ENCODE peak calls at places on chromosomes 4 and X, in four cellular contexts. H is esophagus muscularis mucosa, M is ovary, E is upper lobe of left lung. K is an unnamed sample. For H3K4me1, the result is how much of the 10 kb centered on the place peaks cover.

GRCh38 chr4:185899833-185900232 is 87.8 kb upstream of the SORBS2 start:
- DNase-seq in H (no peak), M (no peak), E (no peak), K (no peak)

GRCh38 chr4:78720151-78720726 is 55.9 kb upstream of the BMP2K start:
- DNase-seq in H (no peak), E (no peak), M (no peak), K (no peak)

GRCh38 chr4:175411251-175411650 is 400.8 kb downstream of the GPM6A start:
- DNase-seq in H (no peak), E (no peak), M (no peak), K (no peak)

GRCh38 chr4:98529970-98530569 is 128.3 kb downstream of the TSPAN5 start:
- DNase-seq in E (no peak), M (no peak), H (peak), K (no peak)

GRCh38 chr4:53476232-53477037 is 99.0 kb downstream of the FIP1L1 start:
- DNase-seq in H (no peak), M (no peak), E (no peak), K (no peak)

GRCh38 chrX:2875798-2876399 is 47.2 kb downstream of the GYG2 start:
- DNase-seq in E (no peak), H (no peak), M (no peak), K (no peak)

GRCh38 chr4:169659736-169660670 is 39.6 kb downstream of the CLCN3 start:
- DNase-seq in H (no peak), M (peak), E (no peak), K (peak)

GRCh38 chrX:107135076-107135964 is 16.7 kb upstream of the RBM41 start:
- DNase-seq in E (no peak), H (no peak), M (no peak), K (no peak)

GRCh38 chrX:68647156-68647957 is at the start of gene STARD8:
- DNase-seq in H (no peak), M (peak), E (peak), K (no peak)

GRCh38 chrX:37995428-37995827 is 10.9 kb upstream of the SYTL5 start:
- DNase-seq in H (no peak), M (no peak), E (no peak), K (no peak)

GRCh38 chr4:182788197-182788596 is 129.0 kb downstream of the DCTD start:
- DNase-seq in M (no peak), H (no peak), E (no peak), K (no peak)

GRCh38 chrX:133265331-133265730 is 47.2 kb upstream of the TFDP3 start:
- DNase-seq in M (no peak), H (no peak), E (peak), K (no peak)

GRCh38 chr4:166435449-166435848 is 562.4 kb downstream of the TLL1 start:
- DNase-seq in M (no peak), H (no peak), E (no peak), K (no peak)

GRCh38 chrX:153941331-153942252 is 2.9 kb downstream of the RENBP start:
- DNase-seq in M (no peak), E (no peak), H (no peak), K (no peak)

GRCh38 chrX:23578079-23578478 is 89.2 kb upstream of the PRDX4 start:
- DNase-seq in H (no peak), E (no peak), M (no peak), K (no peak)

GRCh38 chr4:123919576-123920098 is 523.0 kb downstream of the SPRY1 start:
- DNase-seq in H (no peak), E (no peak), M (no peak), K (no peak)

GRCh38 chrX:131068945-131069719 is 11.0 kb downstream of the ARHGAP36 start:
- DNase-seq in H (no peak), E (peak), M (no peak), K (no peak)

GRCh38 chr4:146508229-146508939 is 13.4 kb downstream of the SLC10A7 start:
- DNase-seq in M (no peak), E (no peak), H (no peak), K (no peak)

GRCh38 chr4:41882622-41883347 is 52.4 kb upstream of the TMEM33 start:
- DNase-seq in E (peak), M (peak), H (no peak), K (no peak)

GRCh38 chrX:28205126-28205525 is 223.9 kb upstream of the DCAF8L1 start:
- DNase-seq in H (no peak), M (no peak), E (no peak), K (no peak)

GRCh38 chrX:3052864-3053263 is 11.6 kb downstream of the ARSF start:
- DNase-seq in E (no peak), H (no peak), M (no peak), K (no peak)

GRCh38 chr4:97367878-97368277 is 775.4 kb downstream of the STPG2 start:
- DNase-seq in H (no peak), M (no peak), E (no peak), K (no peak)

GRCh38 chr4:86818211-86818610 is 31.0 kb downstream of the SLC10A6 start:
- DNase-seq in M (no peak), H (no peak), E (no peak), K (no peak)

GRCh38 chrX:115460565-115460888 is 100.4 kb upstream of the PLS3 start:
- DNase-seq in M (no peak), H (no peak), E (no peak), K (no peak)

DNA sequence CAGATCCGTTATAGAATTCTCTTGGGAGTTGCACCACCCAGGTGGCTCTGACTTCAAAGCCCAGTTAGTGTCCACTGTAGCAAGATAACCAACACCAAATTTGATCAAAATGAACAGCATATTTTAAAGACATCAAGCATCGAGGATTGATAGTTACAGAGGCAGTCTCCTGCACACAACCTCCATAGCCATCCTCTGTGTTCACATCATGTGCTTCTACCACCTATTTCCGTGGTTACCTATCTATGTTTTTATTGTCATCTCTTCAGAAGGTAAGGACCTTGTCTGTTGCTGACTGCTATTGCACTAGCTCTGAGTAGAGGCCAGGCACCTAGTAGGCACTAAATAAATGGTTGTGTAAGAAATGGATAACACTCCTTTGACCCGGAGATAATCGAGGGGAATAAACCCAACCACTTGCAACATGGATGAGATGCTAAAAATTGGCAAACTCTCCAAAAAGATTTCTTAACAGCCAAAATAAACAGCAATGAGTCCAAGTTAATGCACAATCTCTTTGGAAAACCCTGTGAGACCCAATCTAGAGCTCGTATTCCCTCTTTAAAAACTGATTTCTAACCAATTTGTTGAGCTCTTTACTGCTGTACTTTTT is 14.7 kb upstream of the C1QTNF7 start:
- DNase-seq in M (no peak), E (no peak), H (peak), K (no peak)
- H3K4me1 ChIP-seq in M (under half), E (under half), H (half or more), K (under half)

DNA sequence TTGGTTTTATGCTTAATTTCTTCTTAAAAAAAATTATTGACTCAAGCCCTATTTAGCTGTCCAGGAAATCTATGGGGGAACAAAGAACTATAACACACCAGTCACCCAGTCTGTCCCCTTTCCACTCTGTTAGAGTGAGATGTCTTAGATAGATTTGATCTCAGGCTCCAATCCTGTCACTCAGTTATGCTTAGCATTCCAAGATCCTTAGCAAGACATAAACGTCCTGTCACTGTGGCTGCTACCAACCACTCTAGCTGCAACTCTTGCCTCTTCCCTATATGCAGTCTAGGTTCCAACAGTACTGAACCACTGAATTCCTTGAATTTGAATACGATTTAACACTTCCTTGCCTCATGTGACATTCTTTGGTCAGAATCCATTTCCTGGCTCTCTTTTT is 241.9 kb upstream of the NWD2 start:
- DNase-seq in H (no peak), E (no peak), M (no peak), K (no peak)
- TF ChIP-seq EP300 in H (no peak), E (no peak), M (no peak), K (no peak)

GRCh38 chrX:65589304-65589703 is 54.7 kb upstream of the LAS1L start:
- DNase-seq in H (no peak), M (no peak), E (no peak), K (no peak)
- H3K4me1 ChIP-seq in H (under half), M (under half), E (under half), K (under half)

DNA sequence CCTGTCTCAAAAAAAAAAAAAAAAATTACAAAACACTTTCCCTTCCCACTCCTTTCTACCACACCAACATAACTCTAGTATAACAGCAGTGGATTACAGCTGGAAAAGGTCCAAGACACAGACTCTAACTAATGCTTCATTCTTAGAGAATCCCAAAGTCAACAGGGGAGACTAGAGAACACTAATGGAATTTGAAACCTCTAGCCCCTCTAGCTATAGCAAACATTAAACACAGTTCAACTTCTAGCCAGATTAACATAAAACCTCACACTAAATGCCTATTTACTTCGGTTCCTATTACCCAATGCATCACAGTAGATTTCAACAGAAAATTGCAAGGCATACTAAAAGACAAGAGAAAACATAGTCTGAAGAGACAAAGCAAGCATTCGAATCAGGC is 10.5 kb upstream of the DHX15 start:
- DNase-seq in M (no peak), E (no peak), H (no peak), K (no peak)
- TF ChIP-seq EP300 in M (no peak), E (no peak), H (no peak), K (no peak)

GRCh38 chr4:40305329-40306193 is 29.6 kb upstream of the CHRNA9 start:
- DNase-seq in H (no peak), E (no peak), M (no peak), K (no peak)
- H3K4me1 ChIP-seq in H (under half), E (under half), M (under half), K (under half)